ENCODE peak calls at places on chromosome X, in seven cellular contexts. T is upper lobe of left lung, W is NCI-H1436, D is fibroblast of villous mesenchyme, Z is aorta, Q is anterior cingulate cortex, U is substantia nigra. S is an unnamed sample.

GRCh38 chrX:20378291-20378920 is 111.7 kb upstream of the RPS6KA3 start:
- DNase-seq in T (no peak), W (no peak), D (no peak), Z (no peak), Q (no peak), U (no peak), S (peak)

GRCh38 chrX:139932077-139932900 is 564 bp downstream of the ATP11C start:
- DNase-seq in T (peak), W (peak), D (peak), Z (peak), Q (no peak), U (peak), S (no peak)

GRCh38 chrX:103664363-103664762 is 22.1 kb downstream of the MORF4L2 start:
- DNase-seq in T (no peak), W (no peak), D (no peak), Z (peak), Q (no peak), U (no peak), S (no peak)

GRCh38 chrX:16870861-16871584 is 861 bp upstream of the RBBP7 start:
- DNase-seq in T (peak), W (no peak), D (no peak), Z (peak), Q (peak), U (no peak), S (no peak)

GRCh38 chrX:1521459-1521956 is 15.5 kb downstream of the P2RY8 start:
- DNase-seq in T (no peak), W (no peak), D (no peak), Z (no peak), Q (no peak), U (no peak), S (peak)

GRCh38 chrX:34580069-34580468 is 77.0 kb downstream of the TMEM47 start:
- DNase-seq in T (no peak), W (no peak), D (no peak), Z (no peak), Q (no peak), U (no peak), S (no peak)

GRCh38 chrX:71618303-71618721 is at the start of gene CXCR3:
- DNase-seq in T (peak), W (no peak), D (no peak), Z (no peak), Q (no peak), U (no peak), S (peak)

GRCh38 chrX:18871970-18872369 is 111.9 kb downstream of the PHKA2 start:
- DNase-seq in T (no peak), W (no peak), D (no peak), Z (no peak), Q (no peak), U (no peak), S (no peak)

GRCh38 chrX:150879855-150880807 is 18.3 kb downstream of the CD99L2 start:
- DNase-seq in T (no peak), W (no peak), D (no peak), Z (no peak), Q (no peak), U (no peak), S (no peak)

GRCh38 chrX:9995855-9996339 is 28.7 kb downstream of the CLDN34 start:
- DNase-seq in T (peak), W (peak), D (peak), Z (peak), Q (peak), U (no peak), S (peak)

GRCh38 chrX:46770817-46771163 is 11.9 kb upstream of the SLC9A7 start:
- DNase-seq in T (no peak), W (no peak), D (peak), Z (no peak), Q (no peak), U (no peak), S (no peak)

GRCh38 chrX:12115377-12115776 is 22.9 kb upstream of the FRMPD4 start:
- DNase-seq in T (no peak), W (no peak), D (no peak), Z (no peak), Q (no peak), U (no peak), S (no peak)

GRCh38 chrX:136055651-136056221 is 70.5 kb downstream of the SLC9A6 start:
- DNase-seq in T (no peak), W (no peak), D (peak), Z (no peak), Q (no peak), U (no peak), S (no peak)

GRCh38 chrX:153878969-153879653 is 6.9 kb downstream of the L1CAM start:
- DNase-seq in T (no peak), W (peak), D (no peak), Z (no peak), Q (no peak), U (no peak), S (peak)

S was measured in activated T-cell treated with anti-CD3 and anti-CD28 coated beads, Interleukin-2, amount 50 U/mL, for 24 hours.